ENCODE peak calls at places on chromosomes 2 and 18, in eight cellular contexts. F is stimulated activated CD4-positive, alpha-beta T cell treated with anti-CD3 and anti-CD28 coated beads, Interleukin-15, amount 100 ng/mL, for 1 hour; P is hepatic stellate cell; H is AG10803; A is T-helper 2 cell; T is endothelial cell; L is effector memory CD8-positive, alpha-beta T cell; I is right cardiac atrium. S is an unnamed sample.

GRCh38 chr2:42105330-42106256 is 57.8 kb downstream of the PKDCC start:
- DNase-seq in H (peak), A (peak), L (peak), P (no peak), I (peak), T (no peak), F (peak), S (no peak)

GRCh38 chr2:65514555-65515195 is 82.3 kb upstream of the SPRED2 start:
- DNase-seq in P (peak), L (no peak), F (no peak), H (peak), A (no peak), I (no peak), T (no peak), S (no peak)

GRCh38 chr2:156892449-156893335 is 364.8 kb upstream of the GALNT5 start:
- DNase-seq in P (no peak), H (peak), L (no peak), T (no peak), A (no peak), I (no peak), F (no peak), S (no peak)

GRCh38 chr2:121076885-121077549 is 208.0 kb downstream of the TFCP2L1 start:
- DNase-seq in I (peak), H (peak), F (peak), P (no peak), L (peak), T (peak), A (peak), S (peak)

GRCh38 chr2:24360050-24360962 is at the start of gene ITSN2:
- DNase-seq in T (peak), L (peak), P (peak), A (peak), I (peak), H (peak), F (peak), S (no peak)

GRCh38 chr18:14912967-14913366 is 165.0 kb downstream of the ANKRD30B start:
- DNase-seq in I (no peak), L (no peak), H (peak), F (no peak), A (no peak), T (no peak), P (no peak), S (no peak)

GRCh38 chr2:186841940-186842339 is 7.0 kb downstream of the ZSWIM2 start:
- DNase-seq in H (peak), F (no peak), P (no peak), I (no peak), A (no peak), T (no peak), L (no peak), S (no peak)

GRCh38 chr2:168189835-168190426 is 57.5 kb downstream of the STK39 start:
- DNase-seq in L (no peak), F (no peak), H (peak), I (no peak), T (no peak), P (peak), A (no peak), S (no peak)

GRCh38 chr2:41966920-41967319 is 80.9 kb upstream of the PKDCC start:
- DNase-seq in P (no peak), I (peak), T (no peak), H (peak), F (no peak), A (no peak), L (no peak), S (no peak)

GRCh38 chr2:8333177-8333831 is 348.6 kb upstream of the ID2 start:
- DNase-seq in P (no peak), L (no peak), T (no peak), A (no peak), I (no peak), F (no peak), H (no peak), S (no peak)

GRCh38 chr2:148719941-148720436 is 75.4 kb downstream of the EPC2 start:
- DNase-seq in A (no peak), T (no peak), L (no peak), F (no peak), H (no peak), P (no peak), I (no peak), S (no peak)

GRCh38 chr2:44549099-44549471 is 187.3 kb downstream of the CAMKMT start:
- DNase-seq in A (no peak), F (no peak), T (no peak), I (no peak), P (peak), L (no peak), H (peak), S (no peak)

GRCh38 chr2:100876231-100876860 is 56.4 kb downstream of the NPAS2 start:
- DNase-seq in T (no peak), I (no peak), A (no peak), P (no peak), F (no peak), H (no peak), L (no peak), S (no peak)

GRCh38 chr2:238114331-238114841 is 14.2 kb downstream of the ESPNL start:
- DNase-seq in T (no peak), H (no peak), F (no peak), I (no peak), P (no peak), L (no peak), A (no peak), S (no peak)

GRCh38 chr2:172162225-172162733 is 59.6 kb upstream of the DLX2 start:
- DNase-seq in H (no peak), A (no peak), P (no peak), F (no peak), I (no peak), L (no peak), T (no peak), S (no peak)

GRCh38 chr2:170409164-170409535 is 231.2 kb downstream of the MYO3B start:
- DNase-seq in A (peak), H (peak), F (peak), I (peak), L (peak), T (peak), P (peak), S (peak)

GRCh38 chr2:85131116-85131515 is 2.1 kb upstream of the TCF7L1 start:
- DNase-seq in P (no peak), T (peak), F (no peak), I (peak), H (peak), A (no peak), L (no peak), S (no peak)

GRCh38 chr2:197269173-197269572 is 41.4 kb downstream of the ANKRD44 start:
- DNase-seq in L (peak), H (peak), T (no peak), F (no peak), A (no peak), P (no peak), I (no peak), S (no peak)

GRCh38 chr18:52190195-52190594 is 149.8 kb upstream of the DCC start:
- DNase-seq in T (no peak), H (no peak), L (no peak), A (no peak), F (no peak), I (no peak), P (no peak), S (no peak)

GRCh38 chr2:6290212-6290611 is 575.5 kb downstream of the CMPK2 start:
- DNase-seq in T (no peak), P (no peak), I (no peak), F (no peak), A (no peak), H (no peak), L (no peak), S (no peak)